ENCODE peak calls at places on chromosomes 4 and X, in five cellular contexts. One of them, this sample, is unnamed.

GRCh38 chrX:49878128-49878833 is 1.0 kb upstream of the USP27X start:
- DNase-seq in ascending aorta: no peak
- DNase-seq in HFF-Myc: no peak
- DNase-seq in hepatocyte: no peak
- DNase-seq in mucosa of descending colon: no peak
- DNase-seq in this sample: no peak

GRCh38 chr4:13548984-13549546 is 4.8 kb upstream of the NKX3-2 start:
- DNase-seq in ascending aorta: no peak
- DNase-seq in HFF-Myc: peak
- DNase-seq in hepatocyte: peak
- DNase-seq in mucosa of descending colon: peak
- DNase-seq in this sample: peak

GRCh38 chr4:7758444-7758815 is 181.2 kb downstream of the AFAP1 start:
- DNase-seq in ascending aorta: no peak
- DNase-seq in HFF-Myc: no peak
- DNase-seq in hepatocyte: no peak
- DNase-seq in mucosa of descending colon: no peak
- DNase-seq in this sample: no peak

GRCh38 chrX:65587616-65588526 is 53.3 kb upstream of the LAS1L start:
- DNase-seq in ascending aorta: peak
- DNase-seq in HFF-Myc: no peak
- DNase-seq in hepatocyte: peak
- DNase-seq in mucosa of descending colon: peak
- DNase-seq in this sample: peak

GRCh38 chrX:41045960-41046567 is 39.2 kb upstream of the USP9X start:
- DNase-seq in ascending aorta: no peak
- DNase-seq in HFF-Myc: no peak
- DNase-seq in hepatocyte: peak
- DNase-seq in mucosa of descending colon: no peak
- DNase-seq in this sample: no peak

GRCh38 chr4:122481766-122482405 is 25.4 kb upstream of the IL2 start:
- DNase-seq in ascending aorta: no peak
- DNase-seq in HFF-Myc: no peak
- DNase-seq in hepatocyte: peak
- DNase-seq in mucosa of descending colon: no peak
- DNase-seq in this sample: no peak

GRCh38 chr4:85446462-85446861 is 28.5 kb upstream of the ARHGAP24 start:
- DNase-seq in ascending aorta: no peak
- DNase-seq in HFF-Myc: no peak
- DNase-seq in hepatocyte: no peak
- DNase-seq in mucosa of descending colon: no peak
- DNase-seq in this sample: peak

GRCh38 chrX:138964501-138964900 is 253.0 kb upstream of the FGF13 start:
- DNase-seq in ascending aorta: no peak
- DNase-seq in HFF-Myc: no peak
- DNase-seq in hepatocyte: no peak
- DNase-seq in mucosa of descending colon: no peak
- DNase-seq in this sample: no peak

GRCh38 chrX:47579537-47579936 is 2.7 kb upstream of the TIMP1 start:
- DNase-seq in ascending aorta: no peak
- DNase-seq in HFF-Myc: no peak
- DNase-seq in hepatocyte: peak
- DNase-seq in mucosa of descending colon: no peak
- DNase-seq in this sample: peak

GRCh38 chr4:55949480-55949802 is 696 bp downstream of the CEP135 start:
- DNase-seq in ascending aorta: no peak
- DNase-seq in HFF-Myc: no peak
- DNase-seq in hepatocyte: no peak
- DNase-seq in mucosa of descending colon: no peak
- DNase-seq in this sample: no peak

GRCh38 chr4:119559044-119559647 is 69.5 kb downstream of the PDE5A start:
- DNase-seq in ascending aorta: no peak
- DNase-seq in HFF-Myc: peak
- DNase-seq in hepatocyte: peak
- DNase-seq in mucosa of descending colon: no peak
- DNase-seq in this sample: peak

GRCh38 chr4:6492861-6493667 is 20.6 kb upstream of the PPP2R2C start:
- DNase-seq in ascending aorta: no peak
- DNase-seq in HFF-Myc: no peak
- DNase-seq in hepatocyte: no peak
- DNase-seq in mucosa of descending colon: no peak
- DNase-seq in this sample: no peak

GRCh38 chr4:34105311-34105710 is 2139.0 kb downstream of the ARAP2 start:
- DNase-seq in ascending aorta: no peak
- DNase-seq in HFF-Myc: no peak
- DNase-seq in hepatocyte: no peak
- DNase-seq in mucosa of descending colon: no peak
- DNase-seq in this sample: peak

GRCh38 chr4:161642708-161643107 is 521.1 kb downstream of the FSTL5 start:
- DNase-seq in ascending aorta: no peak
- DNase-seq in HFF-Myc: no peak
- DNase-seq in hepatocyte: no peak
- DNase-seq in mucosa of descending colon: no peak
- DNase-seq in this sample: peak

GRCh38 chrX:143664302-143664701 is 28.4 kb upstream of the SLITRK4 start:
- DNase-seq in ascending aorta: no peak
- DNase-seq in HFF-Myc: no peak
- DNase-seq in hepatocyte: peak
- DNase-seq in mucosa of descending colon: peak
- DNase-seq in this sample: peak

GRCh38 chrX:115966920-115967319 is 203.6 kb upstream of the AGTR2 start:
- DNase-seq in ascending aorta: no peak
- DNase-seq in HFF-Myc: no peak
- DNase-seq in hepatocyte: no peak
- DNase-seq in mucosa of descending colon: no peak
- DNase-seq in this sample: no peak

GRCh38 chrX:69031181-69031580 is 134.1 kb downstream of the PJA1 start:
- DNase-seq in ascending aorta: no peak
- DNase-seq in HFF-Myc: no peak
- DNase-seq in hepatocyte: no peak
- DNase-seq in mucosa of descending colon: peak
- DNase-seq in this sample: no peak

GRCh38 chr4:33067221-33067620 is 2347.1 kb downstream of the PCDH7 start:
- DNase-seq in ascending aorta: no peak
- DNase-seq in HFF-Myc: peak
- DNase-seq in hepatocyte: no peak
- DNase-seq in mucosa of descending colon: no peak
- DNase-seq in this sample: no peak

GRCh38 chr4:81786063-81786763 is 314.5 kb upstream of the RASGEF1B start:
- DNase-seq in ascending aorta: no peak
- DNase-seq in HFF-Myc: no peak
- DNase-seq in hepatocyte: peak
- DNase-seq in mucosa of descending colon: peak
- DNase-seq in this sample: no peak

GRCh38 chr4:189202182-189202868 is 738.3 kb upstream of the FRG1 start:
- DNase-seq in ascending aorta: no peak
- DNase-seq in HFF-Myc: peak
- DNase-seq in hepatocyte: peak
- DNase-seq in mucosa of descending colon: peak
- DNase-seq in this sample: peak

GRCh38 chrX:136626237-136626636 is 21.7 kb upstream of the CD40LG start:
- DNase-seq in ascending aorta: no peak
- DNase-seq in HFF-Myc: no peak
- DNase-seq in hepatocyte: no peak
- DNase-seq in mucosa of descending colon: no peak
- DNase-seq in this sample: no peak

GRCh38 chr4:79848329-79848728 is 224.7 kb downstream of the ANTXR2 start:
- DNase-seq in ascending aorta: no peak
- DNase-seq in HFF-Myc: no peak
- DNase-seq in hepatocyte: no peak
- DNase-seq in mucosa of descending colon: no peak
- DNase-seq in this sample: peak

GRCh38 chrX:40109288-40110008 is 11.7 kb upstream of the BCOR start:
- DNase-seq in ascending aorta: no peak
- DNase-seq in HFF-Myc: no peak
- DNase-seq in hepatocyte: peak
- DNase-seq in mucosa of descending colon: peak
- DNase-seq in this sample: no peak

GRCh38 chr4:26028793-26029511 is 114.9 kb downstream of the SMIM20 start:
- DNase-seq in ascending aorta: no peak
- DNase-seq in HFF-Myc: no peak
- DNase-seq in hepatocyte: peak
- DNase-seq in mucosa of descending colon: peak
- DNase-seq in this sample: peak

GRCh38 chrX:101744085-101744484 is 84.4 kb upstream of the ARMCX2 start:
- DNase-seq in ascending aorta: no peak
- DNase-seq in HFF-Myc: no peak
- DNase-seq in hepatocyte: no peak
- DNase-seq in mucosa of descending colon: no peak
- DNase-seq in this sample: no peak

GRCh38 chr4:99915449-99915848 is 21.2 kb upstream of the LAMTOR3 start:
- DNase-seq in ascending aorta: no peak
- DNase-seq in HFF-Myc: no peak
- DNase-seq in hepatocyte: no peak
- DNase-seq in mucosa of descending colon: no peak
- DNase-seq in this sample: no peak

GRCh38 chr4:3527101-3527913 is 4.9 kb downstream of the LRPAP1 start:
- DNase-seq in ascending aorta: no peak
- DNase-seq in HFF-Myc: no peak
- DNase-seq in hepatocyte: no peak
- DNase-seq in mucosa of descending colon: no peak
- DNase-seq in this sample: no peak

GRCh38 chr4:110085131-110085530 is 113.3 kb downstream of the ELOVL6 start:
- DNase-seq in ascending aorta: no peak
- DNase-seq in HFF-Myc: no peak
- DNase-seq in hepatocyte: peak
- DNase-seq in mucosa of descending colon: peak
- DNase-seq in this sample: peak

GRCh38 chrX:38806875-38807601 is 5.8 kb downstream of the MID1IP1 start:
- DNase-seq in ascending aorta: no peak
- DNase-seq in HFF-Myc: no peak
- DNase-seq in hepatocyte: peak
- DNase-seq in mucosa of descending colon: no peak
- DNase-seq in this sample: no peak

GRCh38 chrX:22325091-22325490 is 52.4 kb downstream of the CBLL2 start:
- DNase-seq in ascending aorta: no peak
- DNase-seq in HFF-Myc: no peak
- DNase-seq in hepatocyte: no peak
- DNase-seq in mucosa of descending colon: no peak
- DNase-seq in this sample: no peak

GRCh38 chrX:47936224-47936939 is 67.4 kb downstream of the ZNF182 start:
- DNase-seq in ascending aorta: no peak
- DNase-seq in HFF-Myc: no peak
- DNase-seq in hepatocyte: peak
- DNase-seq in mucosa of descending colon: no peak
- DNase-seq in this sample: no peak

GRCh38 chr4:61336488-61336887 is 136.4 kb downstream of the ADGRL3 start:
- DNase-seq in ascending aorta: no peak
- DNase-seq in HFF-Myc: no peak
- DNase-seq in hepatocyte: no peak
- DNase-seq in mucosa of descending colon: no peak
- DNase-seq in this sample: no peak

GRCh38 chrX:145630806-145631435 is 186.7 kb upstream of the SLITRK2 start:
- DNase-seq in ascending aorta: no peak
- DNase-seq in HFF-Myc: no peak
- DNase-seq in hepatocyte: no peak
- DNase-seq in mucosa of descending colon: no peak
- DNase-seq in this sample: no peak

DNA sequence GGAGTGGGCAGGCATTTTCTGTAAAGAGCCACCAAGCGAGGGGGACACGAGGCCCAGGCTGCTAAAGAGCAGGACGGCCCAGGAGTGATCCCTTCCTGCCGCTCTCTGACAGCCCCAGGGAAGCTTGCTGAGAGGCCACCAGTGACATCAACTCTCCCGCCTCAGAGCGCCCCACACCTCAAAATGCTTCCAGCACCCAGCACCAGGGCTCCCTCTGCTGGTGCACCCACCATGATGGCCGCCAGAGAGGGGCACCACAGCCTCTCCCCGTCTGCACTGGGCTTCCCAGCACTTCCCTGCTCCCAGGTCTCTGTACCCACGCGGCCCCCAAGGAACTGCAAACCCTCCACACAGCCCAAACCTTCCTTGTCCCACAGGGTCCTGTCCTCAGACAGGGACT is 40.4 kb downstream of the GAK start:
- DNase-seq in ascending aorta: no peak
- DNase-seq in HFF-Myc: no peak
- DNase-seq in hepatocyte: no peak
- DNase-seq in mucosa of descending colon: no peak
- DNase-seq in this sample: no peak
- TF ChIP-seq CTCF in ascending aorta: no peak
- TF ChIP-seq CTCF in HFF-Myc: peak
- TF ChIP-seq CTCF in hepatocyte: no peak
- TF ChIP-seq CTCF in mucosa of descending colon: no peak
- TF ChIP-seq CTCF in this sample: no peak

DNA sequence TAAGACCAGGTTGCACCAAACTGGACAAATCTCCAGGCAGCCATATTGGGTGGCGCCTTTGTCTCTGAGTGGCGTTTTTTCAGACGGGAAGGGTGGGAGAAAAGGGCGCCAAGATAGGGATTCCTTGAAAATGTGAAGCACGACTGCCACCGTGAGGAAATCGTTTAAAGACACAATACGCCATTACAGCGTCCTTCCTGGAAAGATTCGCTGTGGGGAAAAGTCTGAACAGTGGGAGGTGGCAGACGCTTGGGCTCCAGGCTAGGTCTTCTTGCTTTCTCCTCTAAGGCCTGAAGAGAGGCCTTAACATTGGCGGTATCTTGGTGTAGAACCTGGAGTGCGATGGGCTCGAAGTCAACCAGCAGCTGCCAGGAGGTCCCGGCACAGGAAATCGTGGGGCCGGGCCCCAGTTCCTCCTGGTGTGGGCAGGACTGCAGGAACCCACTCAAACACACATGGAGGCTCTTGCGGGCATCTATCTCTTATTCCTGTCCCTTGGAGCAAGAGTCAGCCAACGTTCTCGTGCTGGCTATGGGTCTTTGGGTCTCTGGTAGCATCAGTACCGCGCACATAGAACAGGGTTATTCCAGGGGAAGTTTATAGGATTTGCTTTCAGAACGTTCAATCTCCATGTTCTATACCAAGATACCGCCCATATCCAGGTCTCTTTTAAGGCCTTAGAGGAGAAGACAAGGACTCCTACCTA is 208.8 kb downstream of the OR13H1 start:
- DNase-seq in ascending aorta: peak
- DNase-seq in HFF-Myc: no peak
- DNase-seq in hepatocyte: no peak
- DNase-seq in mucosa of descending colon: no peak
- DNase-seq in this sample: no peak
- TF ChIP-seq CTCF in ascending aorta: peak
- TF ChIP-seq CTCF in HFF-Myc: no peak
- TF ChIP-seq CTCF in hepatocyte: no peak
- TF ChIP-seq CTCF in mucosa of descending colon: no peak
- TF ChIP-seq CTCF in this sample: no peak

GRCh38 chr4:135718019-135718418 is 1516.4 kb upstream of the PABPC4L start:
- DNase-seq in ascending aorta: no peak
- DNase-seq in HFF-Myc: no peak
- DNase-seq in hepatocyte: no peak
- DNase-seq in mucosa of descending colon: no peak
- DNase-seq in this sample: peak
- TF ChIP-seq CTCF in ascending aorta: no peak
- TF ChIP-seq CTCF in HFF-Myc: no peak
- TF ChIP-seq CTCF in hepatocyte: peak
- TF ChIP-seq CTCF in mucosa of descending colon: no peak
- TF ChIP-seq CTCF in this sample: peak

DNA sequence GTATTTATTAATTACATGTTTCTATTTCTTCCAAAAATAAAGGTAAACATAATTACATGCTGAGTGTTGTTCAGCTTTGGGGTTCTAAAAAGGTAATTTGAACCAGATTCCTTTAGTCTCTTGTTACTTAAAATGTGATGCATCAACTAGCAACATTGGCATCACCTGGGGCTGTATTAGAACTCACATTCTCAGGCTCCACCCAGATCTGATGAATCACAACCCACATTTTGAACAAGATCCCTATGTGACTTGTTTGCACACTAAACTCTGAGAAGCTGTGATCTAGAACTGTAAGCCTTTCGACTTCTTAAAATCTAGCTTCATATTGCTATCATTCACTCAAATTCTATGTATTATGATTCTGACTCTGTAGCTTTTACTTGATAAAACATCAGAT is 23.0 kb upstream of the HS3ST1 start:
- DNase-seq in ascending aorta: no peak
- DNase-seq in HFF-Myc: no peak
- DNase-seq in hepatocyte: no peak
- DNase-seq in mucosa of descending colon: no peak
- DNase-seq in this sample: peak
- TF ChIP-seq CTCF in ascending aorta: no peak
- TF ChIP-seq CTCF in HFF-Myc: no peak
- TF ChIP-seq CTCF in hepatocyte: no peak
- TF ChIP-seq CTCF in mucosa of descending colon: no peak
- TF ChIP-seq CTCF in this sample: no peak